ENCODE peak calls at places on chromosomes 5 and 9, in ten cellular contexts. U, R, B, E, S, P, T, N, L and I are unnamed samples.

GRCh38 chr9:76342862-76343261 is 51.4 kb downstream of the RFK start:
- DNase-seq in U (no peak), R (no peak), B (no peak), E (no peak), S (no peak), P (no peak), T (no peak), N (no peak), L (no peak), I (no peak)

GRCh38 chr5:91206734-91207133 is 176.4 kb downstream of the ARRDC3 start:
- DNase-seq in U (no peak), R (no peak), B (no peak), E (no peak), S (peak), P (no peak), T (no peak), N (no peak), L (no peak), I (no peak)

GRCh38 chr5:40480392-40480791 is 199.3 kb upstream of the PTGER4 start:
- DNase-seq in U (no peak), R (no peak), B (no peak), E (no peak), S (no peak), P (no peak), T (no peak), N (no peak), L (no peak), I (no peak)

GRCh38 chr5:144209421-144209820 is 38.7 kb downstream of the KCTD16 start:
- DNase-seq in U (no peak), R (no peak), B (no peak), E (no peak), S (no peak), P (no peak), T (no peak), N (no peak), L (no peak), I (no peak)

GRCh38 chr9:89305868-89306267 is 5.1 kb upstream of the CKS2 start:
- DNase-seq in U (no peak), R (no peak), B (no peak), E (no peak), S (no peak), P (no peak), T (no peak), N (no peak), L (no peak), I (no peak)

GRCh38 chr9:91162784-91163440 is 198.8 kb downstream of the AUH start:
- DNase-seq in U (peak), R (no peak), B (peak), E (peak), S (peak), P (peak), T (peak), N (no peak), L (no peak), I (no peak)

GRCh38 chr9:121720311-121720991 is 69.0 kb downstream of the DAB2IP start:
- DNase-seq in U (no peak), R (no peak), B (peak), E (no peak), S (no peak), P (no peak), T (no peak), N (no peak), L (no peak), I (no peak)

GRCh38 chr5:87912419-87912818 is 356.2 kb downstream of the TMEM161B start:
- DNase-seq in U (no peak), R (no peak), B (no peak), E (no peak), S (no peak), P (no peak), T (no peak), N (no peak), L (no peak), I (no peak)

GRCh38 chr5:14281746-14282181 is 138.6 kb downstream of the TRIO start:
- DNase-seq in U (no peak), R (no peak), B (no peak), E (no peak), S (no peak), P (no peak), T (no peak), N (no peak), L (no peak), I (no peak)

GRCh38 chr5:77168187-77168883 is 42.1 kb upstream of the PDE8B start:
- DNase-seq in U (peak), R (no peak), B (peak), E (peak), S (peak), P (no peak), T (no peak), N (peak), L (peak), I (peak)

GRCh38 chr5:68406344-68406743 is 190.8 kb downstream of the PIK3R1 start:
- DNase-seq in U (no peak), R (no peak), B (no peak), E (no peak), S (no peak), P (no peak), T (no peak), N (no peak), L (no peak), I (no peak)

GRCh38 chr9:89352451-89352850 is 34.2 kb downstream of the SECISBP2 start:
- DNase-seq in U (no peak), R (no peak), B (no peak), E (no peak), S (no peak), P (no peak), T (no peak), N (no peak), L (no peak), I (no peak)

GRCh38 chr5:103519550-103519949 is 43.0 kb downstream of the NUDT12 start:
- DNase-seq in U (no peak), R (peak), B (no peak), E (no peak), S (no peak), P (no peak), T (no peak), N (no peak), L (no peak), I (no peak)

GRCh38 chr5:50666261-50667078 is at the start of gene PARP8:
- DNase-seq in U (peak), R (peak), B (peak), E (peak), S (peak), P (peak), T (peak), N (peak), L (peak), I (peak)

GRCh38 chr9:115593587-115594091 is 475.7 kb upstream of the TNC start:
- DNase-seq in U (no peak), R (peak), B (peak), E (no peak), S (peak), P (no peak), T (no peak), N (no peak), L (no peak), I (no peak)

GRCh38 chr9:92633879-92634278 is 36.1 kb downstream of the IPPK start:
- DNase-seq in U (peak), R (no peak), B (no peak), E (peak), S (no peak), P (no peak), T (no peak), N (peak), L (peak), I (no peak)

GRCh38 chr9:87816041-87816440 is 66.6 kb upstream of the SPATA31E1 start:
- DNase-seq in U (no peak), R (no peak), B (no peak), E (no peak), S (peak), P (no peak), T (no peak), N (no peak), L (no peak), I (no peak)

GRCh38 chr9:6955251-6955921 is 197.6 kb downstream of the KDM4C start:
- DNase-seq in U (no peak), R (peak), B (no peak), E (no peak), S (peak), P (no peak), T (no peak), N (no peak), L (no peak), I (no peak)

GRCh38 chr9:126788631-126789349 is 16.1 kb upstream of the ZBTB43 start:
- DNase-seq in U (no peak), R (no peak), B (peak), E (peak), S (no peak), P (no peak), T (no peak), N (no peak), L (no peak), I (no peak)

GRCh38 chr5:102799017-102799416 is 43.9 kb downstream of the PAM start:
- DNase-seq in U (no peak), R (no peak), B (no peak), E (no peak), S (no peak), P (no peak), T (no peak), N (no peak), L (no peak), I (no peak)

GRCh38 chr5:157566902-157567489 is 8.6 kb downstream of the ADAM19 start:
- DNase-seq in U (no peak), R (no peak), B (no peak), E (no peak), S (no peak), P (no peak), T (no peak), N (no peak), L (no peak), I (no peak)

GRCh38 chr9:129010267-129010975 is 17.7 kb downstream of the SH3GLB2 start:
- DNase-seq in U (no peak), R (no peak), B (no peak), E (no peak), S (no peak), P (no peak), T (no peak), N (no peak), L (no peak), I (no peak)

GRCh38 chr9:91751922-91752321 is 198.1 kb downstream of the ROR2 start:
- DNase-seq in U (no peak), R (no peak), B (no peak), E (no peak), S (peak), P (no peak), T (no peak), N (no peak), L (no peak), I (no peak)

GRCh38 chr5:68745459-68745858 is 348.4 kb upstream of the SLC30A5 start:
- DNase-seq in U (no peak), R (peak), B (peak), E (no peak), S (peak), P (no peak), T (no peak), N (no peak), L (no peak), I (no peak)

GRCh38 chr5:56465757-56466127 is 232.6 kb upstream of the ANKRD55 start:
- DNase-seq in U (no peak), R (no peak), B (no peak), E (no peak), S (no peak), P (no peak), T (no peak), N (no peak), L (no peak), I (no peak)

GRCh38 chr5:68251804-68252648 is 36.5 kb downstream of the PIK3R1 start:
- DNase-seq in U (no peak), R (no peak), B (no peak), E (no peak), S (peak), P (no peak), T (no peak), N (no peak), L (no peak), I (no peak)

GRCh38 chr5:15009420-15009819 is 137.8 kb upstream of the ANKH start:
- DNase-seq in U (no peak), R (no peak), B (peak), E (no peak), S (peak), P (no peak), T (no peak), N (no peak), L (no peak), I (no peak)

GRCh38 chr9:101462558-101462957 is 27.0 kb upstream of the ALDOB start:
- DNase-seq in U (no peak), R (peak), B (no peak), E (no peak), S (peak), P (no peak), T (no peak), N (no peak), L (no peak), I (no peak)

GRCh38 chr5:96870094-96871021 is 5.9 kb upstream of the ERAP2 start:
- DNase-seq in U (no peak), R (no peak), B (no peak), E (no peak), S (peak), P (peak), T (no peak), N (no peak), L (no peak), I (no peak)

GRCh38 chr9:35650341-35651158 is at the start of gene SIT1:
- DNase-seq in U (no peak), R (peak), B (no peak), E (no peak), S (no peak), P (peak), T (no peak), N (no peak), L (no peak), I (no peak)

GRCh38 chr5:91283899-91284298 is 99.2 kb downstream of the ARRDC3 start:
- DNase-seq in U (no peak), R (no peak), B (peak), E (no peak), S (peak), P (no peak), T (no peak), N (no peak), L (no peak), I (no peak)

GRCh38 chr9:27414215-27414731 is 109.8 kb upstream of the IFNK start:
- DNase-seq in U (no peak), R (no peak), B (no peak), E (peak), S (no peak), P (no peak), T (no peak), N (no peak), L (no peak), I (no peak)

GRCh38 chr9:128689293-128689770 is 310 bp downstream of the SET start:
- DNase-seq in U (no peak), R (no peak), B (no peak), E (peak), S (no peak), P (peak), T (peak), N (no peak), L (peak), I (peak)

GRCh38 chr9:131722260-131722659 is 17.6 kb downstream of the RAPGEF1 start:
- DNase-seq in U (no peak), R (peak), B (no peak), E (no peak), S (no peak), P (no peak), T (no peak), N (no peak), L (no peak), I (peak)
- TF ChIP-seq CTCF in U (no peak), R (peak), B (no peak), E (no peak), S (no peak), P (no peak), T (no peak), N (no peak), L (no peak), I (no peak)

GRCh38 chr9:34374339-34374738 is 2.4 kb downstream of the MYORG start:
- DNase-seq in U (no peak), R (no peak), B (no peak), E (no peak), S (no peak), P (no peak), T (no peak), N (no peak), L (no peak), I (no peak)
- H3K27ac ChIP-seq in U (no peak), R (no peak), B (no peak), E (no peak), S (no peak), P (peak), T (no peak), N (no peak), L (no peak), I (peak)

GRCh38 chr9:100346836-100347235 is 5.9 kb downstream of the TEX10 start:
- DNase-seq in U (no peak), R (no peak), B (no peak), E (no peak), S (peak), P (no peak), T (no peak), N (no peak), L (no peak), I (no peak)

GRCh38 chr9:100352201-100352726 is 478 bp downstream of the TEX10 start:
- DNase-seq in U (peak), R (peak), B (peak), E (peak), S (peak), P (peak), T (peak), N (peak), L (no peak), I (peak)

GRCh38 chr9:100351508-100351907 is 1.2 kb downstream of the TEX10 start:
- DNase-seq in U (no peak), R (no peak), B (no peak), E (no peak), S (no peak), P (no peak), T (no peak), N (no peak), L (no peak), I (no peak)

GRCh38 chr9:100352727-100353505 is at the start of gene TEX10:
- DNase-seq in U (peak), R (peak), B (peak), E (peak), S (peak), P (peak), T (peak), N (peak), L (peak), I (peak)

GRCh38 chr9:100350188-100350587 is 2.6 kb downstream of the TEX10 start:
- DNase-seq in U (no peak), R (no peak), B (no peak), E (no peak), S (no peak), P (no peak), T (no peak), N (no peak), L (no peak), I (no peak)
- H3K4me3 ChIP-seq in U (no peak), R (peak), B (peak), E (no peak), S (no peak), P (no peak), T (no peak), N (no peak), L (no peak), I (no peak)

GRCh38 chr9:130058154-130058553 is 4.4 kb downstream of the GPR107 start:
- DNase-seq in U (no peak), R (peak), B (no peak), E (no peak), S (peak), P (no peak), T (no peak), N (no peak), L (no peak), I (no peak)
- TF ChIP-seq CTCF in U (no peak), R (no peak), B (peak), E (no peak), S (no peak), P (no peak), T (peak), N (no peak), L (no peak), I (no peak)

GRCh38 chr9:124869466-124869985 is 7.6 kb downstream of the ARPC5L start:
- DNase-seq in U (no peak), R (no peak), B (no peak), E (no peak), S (no peak), P (peak), T (peak), N (peak), L (no peak), I (no peak)
- H3K27ac ChIP-seq in U (peak), R (peak), B (peak), E (peak), S (peak), P (peak), T (peak), N (peak), L (peak), I (peak)

GRCh38 chr9:77883846-77884771 is 147.5 kb downstream of the GNAQ start:
- DNase-seq in U (no peak), R (peak), B (peak), E (no peak), S (peak), P (no peak), T (no peak), N (no peak), L (no peak), I (no peak)
- H3K4me3 ChIP-seq in U (no peak), R (no peak), B (peak), E (no peak), S (no peak), P (no peak), T (no peak), N (no peak), L (no peak), I (no peak)